ENCODE peak calls at places on chromosome 21, in seven cellular contexts. Z, P, D, H, X, Y and J are unnamed samples.

GRCh38 chr21:36337099-36337509 is 17.1 kb downstream of the MORC3 start:
- DNase-seq in Z (peak; percentile 19), P (no peak), D (no peak), H (no peak), X (no peak), Y (no peak), J (no peak)

GRCh38 chr21:45079351-45079750 is 5.0 kb downstream of the ADARB1 start:
- DNase-seq in Z (no peak), P (no peak), D (no peak), H (no peak), X (no peak), Y (no peak), J (no peak)

GRCh38 chr21:28783641-28784185 is 209.0 kb downstream of the LTN1 start:
- DNase-seq in Z (no peak), P (no peak), D (no peak), H (no peak), X (no peak), Y (no peak), J (no peak)

GRCh38 chr21:26210614-26211013 is 40.0 kb upstream of the APP start:
- DNase-seq in Z (no peak), P (no peak), D (no peak), H (no peak), X (no peak), Y (no peak), J (no peak)

GRCh38 chr21:26843912-26844257 is 1.3 kb downstream of the ADAMTS1 start:
- DNase-seq in Z (peak; percentile 62), P (no peak), D (no peak), H (no peak), X (no peak), Y (peak; percentile 12), J (peak; percentile 30)

GRCh38 chr21:28521932-28522826 is 470.5 kb downstream of the LTN1 start:
- DNase-seq in Z (no peak), P (no peak), D (peak; percentile 11), H (no peak), X (peak; percentile 0), Y (no peak), J (peak; percentile 45)

GRCh38 chr21:26842976-26843911 is 2.0 kb downstream of the ADAMTS1 start:
- DNase-seq in Z (peak; percentile 92), P (peak; percentile 82), D (peak; percentile 72), H (peak; percentile 33), X (peak; percentile 80), Y (peak; percentile 69), J (peak; percentile 83)

GRCh38 chr21:41634211-41634694 is 126.3 kb upstream of the TMPRSS2 start:
- DNase-seq in Z (no peak), P (peak; percentile 63), D (no peak), H (no peak), X (no peak), Y (no peak), J (peak; percentile 26)

GRCh38 chr21:26587621-26588260 is 14.7 kb upstream of the CYYR1 start:
- DNase-seq in Z (peak; percentile 44), P (no peak), D (peak; percentile 47), H (no peak), X (no peak), Y (no peak), J (no peak)

GRCh38 chr21:42232176-42232825 is 13.4 kb downstream of the ABCG1 start:
- DNase-seq in Z (no peak), P (no peak), D (no peak), H (no peak), X (no peak), Y (no peak), J (no peak)

GRCh38 chr21:44948426-44949120 is 8.7 kb downstream of the SLX9 start:
- DNase-seq in Z (no peak), P (no peak), D (no peak), H (no peak), X (no peak), Y (no peak), J (no peak)

GRCh38 chr21:37087188-37087587 is 14.1 kb downstream of the TTC3 start:
- DNase-seq in Z (peak; percentile 60), P (no peak), D (no peak), H (no peak), X (peak; percentile 20), Y (no peak), J (peak; percentile 15)

GRCh38 chr21:31557956-31558838 is 101.3 kb upstream of the SOD1 start:
- DNase-seq in Z (no peak), P (peak; percentile 27), D (peak; percentile 84), H (peak; percentile 60), X (no peak), Y (peak; percentile 18), J (peak; percentile 57)

GRCh38 chr21:41752231-41752681 is 14.6 kb downstream of the RIPK4 start:
- DNase-seq in Z (peak; percentile 94), P (no peak), D (no peak), H (no peak), X (no peak), Y (no peak), J (no peak)

GRCh38 chr21:34513109-34513675 is 1.2 kb upstream of the KCNE1 start:
- DNase-seq in Z (no peak), P (no peak), D (no peak), H (no peak), X (no peak), Y (no peak), J (no peak)

GRCh38 chr21:28745131-28746055 is 247.3 kb downstream of the LTN1 start:
- DNase-seq in Z (peak; percentile 68), P (peak; percentile 61), D (peak; percentile 52), H (peak; percentile 73), X (peak; percentile 92), Y (peak; percentile 55), J (peak; percentile 86)

GRCh38 chr21:27196651-27197050 is 229.8 kb upstream of the ADAMTS5 start:
- DNase-seq in Z (no peak), P (no peak), D (no peak), H (no peak), X (no peak), Y (no peak), J (no peak)

GRCh38 chr21:30962013-30962412 is 76.3 kb downstream of the KRTAP19-8 start:
- DNase-seq in Z (no peak), P (no peak), D (no peak), H (no peak), X (no peak), Y (no peak), J (peak; percentile 51)

GRCh38 chr21:26119906-26120305 is 50.7 kb downstream of the APP start:
- DNase-seq in Z (no peak), P (no peak), D (no peak), H (no peak), X (peak; percentile 28), Y (no peak), J (no peak)

GRCh38 chr21:25901580-25901979 is 166.8 kb downstream of the GABPA start:
- DNase-seq in Z (no peak), P (no peak), D (no peak), H (no peak), X (no peak), Y (no peak), J (no peak)

GRCh38 chr21:40373760-40374159 is 473.2 kb downstream of the DSCAM start:
- DNase-seq in Z (no peak), P (no peak), D (no peak), H (no peak), X (no peak), Y (no peak), J (no peak)

GRCh38 chr21:37079211-37079824 is 6.3 kb downstream of the TTC3 start:
- DNase-seq in Z (no peak), P (no peak), D (no peak), H (no peak), X (no peak), Y (no peak), J (peak; percentile 28)

GRCh38 chr21:42338730-42339715 is 11.8 kb downstream of the TFF2 start:
- DNase-seq in Z (no peak), P (peak; percentile 8), D (no peak), H (no peak), X (no peak), Y (no peak), J (no peak)

GRCh38 chr21:33247596-33247995 is 17.9 kb downstream of the IFNAR2 start:
- DNase-seq in Z (no peak), P (no peak), D (no peak), H (no peak), X (no peak), Y (no peak), J (no peak)

GRCh38 chr21:25426580-25426979 is 180.7 kb downstream of the MRPL39 start:
- DNase-seq in Z (no peak), P (no peak), D (no peak), H (no peak), X (no peak), Y (no peak), J (no peak)

GRCh38 chr21:36489103-36489785 is 9.3 kb upstream of the CLDN14 start:
- DNase-seq in Z (no peak), P (no peak), D (no peak), H (no peak), X (no peak), Y (no peak), J (no peak)

GRCh38 chr21:14691924-14692323 is 145.8 kb upstream of the SAMSN1 start:
- DNase-seq in Z (no peak), P (no peak), D (no peak), H (peak; percentile 8), X (no peak), Y (no peak), J (no peak)

GRCh38 chr21:22791986-22792560 is 1793.9 kb downstream of the NCAM2 start:
- DNase-seq in Z (peak; percentile 37), P (no peak), D (peak; percentile 60), H (peak; percentile 39), X (peak; percentile 70), Y (no peak), J (peak; percentile 76)

GRCh38 chr21:42465008-42465878 is 30.8 kb downstream of the RSPH1 start:
- DNase-seq in Z (no peak), P (peak; percentile 47), D (no peak), H (no peak), X (no peak), Y (no peak), J (no peak)

GRCh38 chr21:34679056-34679455 is 10.3 kb downstream of the CLIC6 start:
- DNase-seq in Z (no peak), P (no peak), D (no peak), H (no peak), X (no peak), Y (no peak), J (no peak)

GRCh38 chr21:43922949-43923348 is 57.9 kb downstream of the AGPAT3 start:
- DNase-seq in Z (no peak), P (no peak), D (peak; percentile 65), H (no peak), X (no peak), Y (no peak), J (no peak)

GRCh38 chr21:40243676-40244075 is 376.4 kb downstream of the PCP4 start:
- DNase-seq in Z (no peak), P (no peak), D (no peak), H (no peak), X (no peak), Y (no peak), J (no peak)

GRCh38 chr21:38780879-38781278 is 24.9 kb upstream of the ETS2 start:
- DNase-seq in Z (no peak), P (no peak), D (no peak), H (no peak), X (no peak), Y (no peak), J (no peak)